ENCODE peak calls at places on chromosomes 16 and 17, in six cellular contexts. L is body of pancreas; N is anterior cingulate cortex; T is stimulated activated naive CD4-positive, alpha-beta T cell; M is Daoy; J is activated CD8-positive, alpha-beta memory T cell treated with anti-CD3 and anti-CD28 coated beads for 48 hours. O is an unnamed sample.

GRCh38 chr16:85931596-85932402 is 32.8 kb downstream of the IRF8 start:
- DNase-seq in L (no peak), N (no peak), T (no peak), M (no peak), J (no peak), O (no peak)

GRCh38 chr17:15958484-15958854 is 13.5 kb downstream of the ADORA2B start:
- DNase-seq in L (no peak), N (no peak), T (no peak), M (no peak), J (no peak), O (no peak)

GRCh38 chr17:45051060-45051719 is at the start of gene DCAKD:
- DNase-seq in L (peak; percentile 92), N (peak; percentile 85), T (peak; percentile 78), M (peak; percentile 99), J (peak; percentile 69), O (peak; percentile 76)

GRCh38 chr16:28210979-28211505 is 723 bp downstream of the XPO6 start:
- DNase-seq in L (peak; percentile 60), N (peak; percentile 7), T (peak; percentile 10), M (peak; percentile 83), J (peak; percentile 54), O (peak; percentile 53)

GRCh38 chr16:78770353-78771091 is 671.1 kb downstream of the WWOX start:
- DNase-seq in L (peak; percentile 73), N (peak; percentile 45), T (peak; percentile 42), M (peak; percentile 75), J (peak; percentile 82), O (no peak)

GRCh38 chr16:12343913-12344312 is 367.4 kb downstream of the SNX29 start:
- DNase-seq in L (no peak), N (no peak), T (no peak), M (no peak), J (no peak), O (no peak)

GRCh38 chr17:39676198-39676819 is 8.1 kb downstream of the PNMT start:
- DNase-seq in L (peak; percentile 46), N (no peak), T (peak; percentile 63), M (peak; percentile 41), J (no peak), O (peak; percentile 53)

GRCh38 chr17:77829871-77830799 is 128.4 kb upstream of the TNRC6C start:
- DNase-seq in L (no peak), N (no peak), T (no peak), M (peak; percentile 89), J (no peak), O (peak; percentile 69)

GRCh38 chr16:57994778-57995177 is 5.7 kb downstream of the ZNF319 start:
- DNase-seq in L (peak; percentile 37), N (no peak), T (no peak), M (peak; percentile 67), J (no peak), O (peak; percentile 66)

GRCh38 chr16:88338111-88338510 is 44.6 kb upstream of the ZNF469 start:
- DNase-seq in L (no peak), N (no peak), T (no peak), M (no peak), J (no peak), O (no peak)

GRCh38 chr17:17681744-17682292 is 560 bp downstream of the RAI1 start:
- DNase-seq in L (peak; percentile 49), N (peak; percentile 70), T (peak; percentile 55), M (peak; percentile 66), J (no peak), O (no peak)

GRCh38 chr17:66726846-66727245 is 108.1 kb upstream of the CACNG5 start:
- DNase-seq in L (no peak), N (no peak), T (no peak), M (no peak), J (no peak), O (no peak)

GRCh38 chr16:27924411-27925118 is 138.9 kb downstream of the GSG1L start:
- DNase-seq in L (no peak), N (no peak), T (no peak), M (no peak), J (no peak), O (peak; percentile 10)

GRCh38 chr17:79045001-79045729 is 21.2 kb downstream of the C1QTNF1 start:
- DNase-seq in L (no peak), N (no peak), T (no peak), M (no peak), J (no peak), O (no peak)

GRCh38 chr17:79965806-79966205 is 69.9 kb downstream of the TBC1D16 start:
- DNase-seq in L (peak; percentile 66), N (peak; percentile 47), T (no peak), M (no peak), J (no peak), O (no peak)